ENCODE peak calls at places on chromosomes 16 and 17, in nine cellular contexts. Y is MM.1S; G is right atrium auricular region; N is colonic mucosa; H is cardiac muscle cell; L is naive thymus-derived CD4-positive, alpha-beta T cell; W is transverse colon; C is IMR-90; A is lower lobe of right lung. R is an unnamed sample.
A peak's percentile ranks its signal among the peaks of the same experiment; 100 is the strongest.

GRCh38 chr17:48819466-48819865 is 2.4 kb upstream of the TTLL6 start:
- DNase-seq in Y (no peak), G (no peak), N (no peak), H (no peak), L (no peak), W (no peak), C (no peak), A (no peak), R (no peak)

GRCh38 chr17:72030067-72030899 is 90.5 kb upstream of the SOX9 start:
- DNase-seq in Y (peak; percentile 16), G (peak; percentile 59), N (peak; percentile 37), H (peak; percentile 80), L (peak; percentile 3), W (peak; percentile 28), C (peak; percentile 61), A (peak; percentile 41), R (peak; percentile 21)

GRCh38 chr17:82791532-82791931 is 39.7 kb downstream of the TBCD start:
- DNase-seq in Y (no peak), G (no peak), N (no peak), H (peak; percentile 81), L (no peak), W (no peak), C (peak; percentile 98), A (no peak), R (no peak)

GRCh38 chr16:46844771-46845170 is 13.8 kb upstream of the C16orf87 start:
- DNase-seq in Y (no peak), G (no peak), N (no peak), H (no peak), L (no peak), W (no peak), C (peak; percentile 79), A (no peak), R (no peak)

GRCh38 chr17:41439375-41439774 is 1.4 kb downstream of the KRT38 start:
- DNase-seq in Y (no peak), G (no peak), N (no peak), H (peak; percentile 63), L (no peak), W (no peak), C (peak; percentile 44), A (no peak), R (no peak)

GRCh38 chr16:78738557-78738956 is 639.1 kb downstream of the WWOX start:
- DNase-seq in Y (peak; percentile 57), G (no peak), N (no peak), H (no peak), L (no peak), W (no peak), C (no peak), A (no peak), R (no peak)

GRCh38 chr17:52831536-52831935 is 673.0 kb upstream of the CA10 start:
- DNase-seq in Y (no peak), G (no peak), N (peak; percentile 32), H (no peak), L (no peak), W (no peak), C (no peak), A (no peak), R (no peak)

GRCh38 chr17:43019418-43019817 is 2.8 kb downstream of the VAT1 start:
- DNase-seq in Y (no peak), G (no peak), N (no peak), H (no peak), L (no peak), W (peak; percentile 44), C (no peak), A (no peak), R (no peak)

GRCh38 chr17:17394494-17394893 is 82.3 kb upstream of the MED9 start:
- DNase-seq in Y (no peak), G (no peak), N (no peak), H (no peak), L (no peak), W (no peak), C (no peak), A (no peak), R (no peak)

GRCh38 chr17:12523244-12523643 is 142.4 kb upstream of the MYOCD start:
- DNase-seq in Y (no peak), G (no peak), N (no peak), H (no peak), L (no peak), W (no peak), C (no peak), A (no peak), R (no peak)

GRCh38 chr17:12522743-12523181 is 142.9 kb upstream of the MYOCD start:
- DNase-seq in Y (no peak), G (no peak), N (peak; percentile 52), H (peak; percentile 18), L (no peak), W (peak; percentile 51), C (peak; percentile 69), A (no peak), R (no peak)

GRCh38 chr17:12519956-12520594 is 145.6 kb upstream of the MYOCD start:
- DNase-seq in Y (no peak), G (no peak), N (no peak), H (no peak), L (no peak), W (no peak), C (no peak), A (no peak), R (no peak)

GRCh38 chr17:12521416-12521815 is 144.3 kb upstream of the MYOCD start:
- DNase-seq in Y (no peak), G (no peak), N (no peak), H (no peak), L (no peak), W (no peak), C (peak; percentile 68), A (no peak), R (no peak)

DNA sequence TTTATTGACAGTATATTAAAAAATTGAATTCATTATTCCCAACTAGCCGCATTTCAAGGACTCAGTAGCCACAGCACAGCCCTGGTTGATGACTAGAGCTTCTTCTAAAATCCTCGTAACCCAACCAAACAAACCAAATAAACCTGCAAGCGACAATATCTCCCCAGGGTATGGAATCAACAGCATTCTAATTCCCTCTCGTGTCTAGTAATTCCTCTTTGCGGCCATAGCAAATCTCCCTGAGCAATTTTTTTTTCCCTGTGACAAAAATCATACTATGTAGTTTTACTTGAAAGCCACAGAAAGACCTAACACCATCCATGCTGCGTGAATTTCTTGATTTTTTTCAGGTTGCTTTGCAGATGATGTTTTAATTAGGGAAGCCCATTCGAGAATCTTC is 143.4 kb upstream of the MYOCD start:
- DNase-seq in Y (no peak), G (no peak), N (no peak), H (no peak), L (no peak), W (no peak), C (no peak), A (no peak), R (no peak)
- H3K27ac ChIP-seq in Y (no peak overlapping the region), G (no peak overlapping the region), N (no peak overlapping the region), H (peak overlapping the region; percentile 20), L (no peak overlapping the region), W (peak overlapping the region; percentile 42), C (no peak overlapping the region), A (no peak overlapping the region), R (no peak overlapping the region)

GRCh38 chr16:4202615-4203014 is 39.3 kb downstream of the SRL start:
- DNase-seq in Y (no peak), G (no peak), N (no peak), H (no peak), L (no peak), W (no peak), C (no peak), A (no peak), R (no peak)

GRCh38 chr16:4194661-4195060 is 47.2 kb downstream of the SRL start:
- DNase-seq in Y (no peak), G (no peak), N (no peak), H (no peak), L (no peak), W (no peak), C (no peak), A (no peak), R (no peak)

GRCh38 chr16:4203748-4204147 is 38.1 kb downstream of the SRL start:
- DNase-seq in Y (no peak), G (no peak), N (peak; percentile 38), H (no peak), L (no peak), W (no peak), C (no peak), A (no peak), R (no peak)

GRCh38 chr16:4200781-4201137 is 41.1 kb downstream of the SRL start:
- DNase-seq in Y (no peak), G (no peak), N (no peak), H (peak; percentile 54), L (no peak), W (no peak), C (peak; percentile 51), A (no peak), R (no peak)

DNA sequence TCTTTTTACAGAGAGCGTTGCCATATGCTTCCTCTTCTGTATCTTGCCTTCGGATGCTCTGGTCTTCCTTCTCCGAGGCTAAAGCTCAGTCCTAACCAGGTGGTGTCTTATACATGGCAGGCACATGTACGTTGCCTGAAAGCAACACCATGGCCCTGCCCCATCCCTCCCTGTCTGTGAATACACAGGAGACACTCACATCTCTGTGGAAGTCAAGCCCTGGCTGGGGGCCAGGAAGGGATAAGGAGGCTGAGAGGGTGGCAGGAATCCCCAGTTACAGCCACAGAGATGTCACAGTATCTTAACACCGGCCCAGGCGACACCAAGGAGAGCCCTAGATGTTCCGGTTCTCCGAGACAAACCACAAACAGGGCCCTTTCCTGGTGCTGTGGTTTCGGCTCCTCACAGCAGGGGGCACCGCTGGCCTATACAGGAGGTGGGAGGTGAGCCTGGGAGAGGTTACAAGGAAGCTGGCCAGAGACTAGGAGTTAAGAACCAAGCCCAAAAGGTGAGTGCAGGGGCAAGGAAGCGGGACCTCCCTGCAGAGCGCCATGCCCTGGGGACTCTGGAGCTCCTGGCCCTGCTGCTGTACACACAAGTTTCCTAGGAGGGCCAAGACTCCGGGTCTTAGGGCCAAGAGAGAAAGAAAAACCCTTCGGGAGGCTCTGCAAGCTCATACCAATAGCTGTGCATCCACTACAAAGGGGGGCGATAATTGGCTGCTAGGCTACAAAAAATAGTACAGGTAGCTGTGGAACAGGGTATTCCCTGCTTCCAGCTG is 41.7 kb downstream of the SRL start:
- DNase-seq in Y (peak; percentile 47), G (peak; percentile 72), N (peak; percentile 84), H (peak; percentile 70), L (peak; percentile 8), W (peak; percentile 79), C (peak; percentile 60), A (peak; percentile 75), R (no peak)
- H3K4me3 ChIP-seq in Y (no peak overlapping the region), G (no peak overlapping the region), N (no peak overlapping the region), H (no peak overlapping the region), L (no peak overlapping the region), W (no peak overlapping the region), C (no peak overlapping the region), A (no peak overlapping the region), R (no peak overlapping the region)

GRCh38 chr16:54291981-54292487 is 5.4 kb upstream of the IRX3 start:
- DNase-seq in Y (no peak), G (no peak), N (no peak), H (no peak), L (no peak), W (no peak), C (no peak), A (no peak), R (no peak)
- H3K4me1 ChIP-seq in Y (no peaks in the 10 kb centered on the region), G (no peaks in the 10 kb centered on the region), N (no peaks in the 10 kb centered on the region), H (no peaks in the 10 kb centered on the region), L (no peaks in the 10 kb centered on the region), W (peaks cover 12% of the 10 kb centered on the region), C (peaks cover 2% of the 10 kb centered on the region), A (no peaks in the 10 kb centered on the region), R (no peaks in the 10 kb centered on the region)

DNA sequence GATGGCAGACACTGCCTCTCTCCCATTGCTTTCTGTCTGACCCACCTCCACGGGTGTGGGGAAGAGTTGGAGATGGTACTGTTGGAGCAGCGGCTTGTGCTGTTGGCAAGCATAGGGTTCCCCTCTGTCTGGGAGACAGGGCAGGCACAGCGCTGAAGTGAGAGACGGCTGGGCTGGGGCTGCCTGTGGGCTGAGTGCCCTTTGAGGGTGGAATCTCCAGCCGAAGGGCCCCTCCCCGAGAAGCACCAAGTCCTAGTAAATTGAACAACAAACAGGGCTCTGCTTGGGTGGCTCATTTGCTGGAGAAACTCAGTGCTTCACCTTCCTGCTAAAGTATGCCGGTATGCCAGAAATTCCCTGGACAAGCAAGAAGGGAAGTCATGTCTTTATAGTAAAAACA is 79.7 kb downstream of the KSR1 start:
- DNase-seq in Y (no peak), G (no peak), N (no peak), H (no peak), L (no peak), W (no peak), C (no peak), A (no peak), R (no peak)
- H3K27ac ChIP-seq in Y (no peak overlapping the region), G (no peak overlapping the region), N (peak overlapping the region; percentile 79), H (no peak overlapping the region), L (no peak overlapping the region), W (peak overlapping the region; percentile 82), C (peak overlapping the region; percentile 94), A (peak overlapping the region; percentile 10), R (no peak overlapping the region)

R was measured in CD8-positive, alpha-beta T cell.